ENCODE peak calls at places on chromosomes 12 and 14, in eight cellular contexts. One of them, this sample, is unnamed.

GRCh38 chr12:97556201-97556824 is 93.7 kb downstream of the RMST start:
- DNase-seq in NCI-H2029: peak; percentile 42
- DNase-seq in iris pigment epithelial cell: peak; percentile 54
- DNase-seq in left ventricle myocardium inferior: peak; percentile 12
- DNase-seq in head of caudate nucleus: no peak
- DNase-seq in stimulated activated CD8-positive, alpha-beta memory T cell treated with anti-CD3 and anti-CD28 coated beads, Interleukin-4, amount 100 ng/mL, for 24 hours: no peak
- DNase-seq in neural progenitor cell: peak; percentile 31
- DNase-seq in GM06990: no peak
- DNase-seq in this sample: no peak

GRCh38 chr12:19144287-19144686 is 14.8 kb downstream of the PLEKHA5 start:
- DNase-seq in head of caudate nucleus: no peak
- DNase-seq in left ventricle myocardium inferior: no peak
- DNase-seq in neural progenitor cell: no peak
- DNase-seq in stimulated activated CD8-positive, alpha-beta memory T cell treated with anti-CD3 and anti-CD28 coated beads, Interleukin-4, amount 100 ng/mL, for 24 hours: no peak
- DNase-seq in iris pigment epithelial cell: no peak
- DNase-seq in GM06990: no peak
- DNase-seq in NCI-H2029: no peak
- DNase-seq in this sample: no peak

GRCh38 chr14:35287481-35288013 is 4.6 kb upstream of the PSMA6 start:
- DNase-seq in GM06990: no peak
- DNase-seq in NCI-H2029: no peak
- DNase-seq in head of caudate nucleus: no peak
- DNase-seq in neural progenitor cell: no peak
- DNase-seq in left ventricle myocardium inferior: no peak
- DNase-seq in stimulated activated CD8-positive, alpha-beta memory T cell treated with anti-CD3 and anti-CD28 coated beads, Interleukin-4, amount 100 ng/mL, for 24 hours: peak; percentile 24
- DNase-seq in iris pigment epithelial cell: no peak
- DNase-seq in this sample: no peak

GRCh38 chr14:23751591-23751990 is 115.4 kb downstream of the DHRS2 start:
- DNase-seq in GM06990: no peak
- DNase-seq in left ventricle myocardium inferior: no peak
- DNase-seq in NCI-H2029: no peak
- DNase-seq in head of caudate nucleus: no peak
- DNase-seq in stimulated activated CD8-positive, alpha-beta memory T cell treated with anti-CD3 and anti-CD28 coated beads, Interleukin-4, amount 100 ng/mL, for 24 hours: no peak
- DNase-seq in iris pigment epithelial cell: no peak
- DNase-seq in neural progenitor cell: no peak
- DNase-seq in this sample: no peak

GRCh38 chr14:102696332-102696731 is 80.9 kb upstream of the TRAF3 start:
- DNase-seq in GM06990: no peak
- DNase-seq in left ventricle myocardium inferior: no peak
- DNase-seq in head of caudate nucleus: no peak
- DNase-seq in iris pigment epithelial cell: no peak
- DNase-seq in stimulated activated CD8-positive, alpha-beta memory T cell treated with anti-CD3 and anti-CD28 coated beads, Interleukin-4, amount 100 ng/mL, for 24 hours: no peak
- DNase-seq in neural progenitor cell: no peak
- DNase-seq in NCI-H2029: no peak
- DNase-seq in this sample: no peak

GRCh38 chr12:11553871-11554533 is 95.5 kb upstream of the ETV6 start:
- DNase-seq in iris pigment epithelial cell: peak; percentile 56
- DNase-seq in head of caudate nucleus: peak; percentile 66
- DNase-seq in stimulated activated CD8-positive, alpha-beta memory T cell treated with anti-CD3 and anti-CD28 coated beads, Interleukin-4, amount 100 ng/mL, for 24 hours: no peak
- DNase-seq in GM06990: peak; percentile 68
- DNase-seq in neural progenitor cell: peak; percentile 48
- DNase-seq in left ventricle myocardium inferior: no peak
- DNase-seq in NCI-H2029: peak; percentile 74
- DNase-seq in this sample: no peak

GRCh38 chr12:130872179-130873096 is 572 bp downstream of the RAN start:
- DNase-seq in head of caudate nucleus: peak; percentile 68
- DNase-seq in left ventricle myocardium inferior: peak; percentile 29
- DNase-seq in neural progenitor cell: peak; percentile 71
- DNase-seq in NCI-H2029: no peak
- DNase-seq in GM06990: peak; percentile 71
- DNase-seq in stimulated activated CD8-positive, alpha-beta memory T cell treated with anti-CD3 and anti-CD28 coated beads, Interleukin-4, amount 100 ng/mL, for 24 hours: peak; percentile 23
- DNase-seq in iris pigment epithelial cell: peak; percentile 28
- DNase-seq in this sample: no peak

GRCh38 chr12:123902821-123903220 is 69.8 kb downstream of the CCDC92 start:
- DNase-seq in head of caudate nucleus: no peak
- DNase-seq in NCI-H2029: no peak
- DNase-seq in stimulated activated CD8-positive, alpha-beta memory T cell treated with anti-CD3 and anti-CD28 coated beads, Interleukin-4, amount 100 ng/mL, for 24 hours: no peak
- DNase-seq in neural progenitor cell: no peak
- DNase-seq in left ventricle myocardium inferior: no peak
- DNase-seq in iris pigment epithelial cell: no peak
- DNase-seq in GM06990: no peak
- DNase-seq in this sample: no peak

GRCh38 chr12:53729659-53730058 is 2.4 kb upstream of the CALCOCO1 start:
- DNase-seq in GM06990: no peak
- DNase-seq in stimulated activated CD8-positive, alpha-beta memory T cell treated with anti-CD3 and anti-CD28 coated beads, Interleukin-4, amount 100 ng/mL, for 24 hours: no peak
- DNase-seq in iris pigment epithelial cell: no peak
- DNase-seq in neural progenitor cell: no peak
- DNase-seq in NCI-H2029: no peak
- DNase-seq in left ventricle myocardium inferior: no peak
- DNase-seq in head of caudate nucleus: no peak
- DNase-seq in this sample: no peak

GRCh38 chr12:92431146-92431545 is 271.6 kb upstream of the PLEKHG7 start:
- DNase-seq in iris pigment epithelial cell: no peak
- DNase-seq in stimulated activated CD8-positive, alpha-beta memory T cell treated with anti-CD3 and anti-CD28 coated beads, Interleukin-4, amount 100 ng/mL, for 24 hours: no peak
- DNase-seq in left ventricle myocardium inferior: no peak
- DNase-seq in NCI-H2029: no peak
- DNase-seq in GM06990: no peak
- DNase-seq in neural progenitor cell: peak; percentile 6
- DNase-seq in head of caudate nucleus: no peak
- DNase-seq in this sample: no peak

GRCh38 chr14:102317564-102318248 is 1.8 kb upstream of the ZNF839 start:
- DNase-seq in iris pigment epithelial cell: no peak
- DNase-seq in neural progenitor cell: peak; percentile 33
- DNase-seq in head of caudate nucleus: peak; percentile 61
- DNase-seq in stimulated activated CD8-positive, alpha-beta memory T cell treated with anti-CD3 and anti-CD28 coated beads, Interleukin-4, amount 100 ng/mL, for 24 hours: no peak
- DNase-seq in GM06990: no peak
- DNase-seq in left ventricle myocardium inferior: peak; percentile 42
- DNase-seq in NCI-H2029: no peak
- DNase-seq in this sample: no peak

GRCh38 chr12:22256076-22256475 is 78.4 kb downstream of the ST8SIA1 start:
- DNase-seq in GM06990: no peak
- DNase-seq in iris pigment epithelial cell: no peak
- DNase-seq in stimulated activated CD8-positive, alpha-beta memory T cell treated with anti-CD3 and anti-CD28 coated beads, Interleukin-4, amount 100 ng/mL, for 24 hours: no peak
- DNase-seq in left ventricle myocardium inferior: no peak
- DNase-seq in neural progenitor cell: no peak
- DNase-seq in NCI-H2029: no peak
- DNase-seq in head of caudate nucleus: no peak
- DNase-seq in this sample: no peak

GRCh38 chr12:52925717-52926595 is 21.1 kb upstream of the KRT8 start:
- DNase-seq in head of caudate nucleus: no peak
- DNase-seq in NCI-H2029: peak; percentile 96
- DNase-seq in GM06990: no peak
- DNase-seq in left ventricle myocardium inferior: no peak
- DNase-seq in neural progenitor cell: no peak
- DNase-seq in iris pigment epithelial cell: no peak
- DNase-seq in stimulated activated CD8-positive, alpha-beta memory T cell treated with anti-CD3 and anti-CD28 coated beads, Interleukin-4, amount 100 ng/mL, for 24 hours: no peak
- DNase-seq in this sample: no peak

GRCh38 chr14:95111507-95112164 is 45.7 kb downstream of the DICER1 start:
- DNase-seq in neural progenitor cell: no peak
- DNase-seq in left ventricle myocardium inferior: no peak
- DNase-seq in GM06990: no peak
- DNase-seq in NCI-H2029: no peak
- DNase-seq in head of caudate nucleus: no peak
- DNase-seq in stimulated activated CD8-positive, alpha-beta memory T cell treated with anti-CD3 and anti-CD28 coated beads, Interleukin-4, amount 100 ng/mL, for 24 hours: no peak
- DNase-seq in iris pigment epithelial cell: no peak
- DNase-seq in this sample: no peak

GRCh38 chr14:22099942-22100763 is 426.5 kb upstream of the OR4E1 start:
- DNase-seq in NCI-H2029: no peak
- DNase-seq in iris pigment epithelial cell: peak; percentile 67
- DNase-seq in neural progenitor cell: peak; percentile 87
- DNase-seq in left ventricle myocardium inferior: peak; percentile 64
- DNase-seq in head of caudate nucleus: peak; percentile 44
- DNase-seq in stimulated activated CD8-positive, alpha-beta memory T cell treated with anti-CD3 and anti-CD28 coated beads, Interleukin-4, amount 100 ng/mL, for 24 hours: peak; percentile 24
- DNase-seq in GM06990: peak; percentile 9
- DNase-seq in this sample: no peak

GRCh38 chr12:72974954-72975555 is 702.9 kb downstream of the TRHDE start:
- DNase-seq in NCI-H2029: no peak
- DNase-seq in neural progenitor cell: no peak
- DNase-seq in left ventricle myocardium inferior: no peak
- DNase-seq in GM06990: no peak
- DNase-seq in head of caudate nucleus: no peak
- DNase-seq in iris pigment epithelial cell: no peak
- DNase-seq in stimulated activated CD8-positive, alpha-beta memory T cell treated with anti-CD3 and anti-CD28 coated beads, Interleukin-4, amount 100 ng/mL, for 24 hours: no peak
- DNase-seq in this sample: no peak

GRCh38 chr12:120710805-120711296 is 593 bp downstream of the UNC119B start:
- DNase-seq in GM06990: peak; percentile 39
- DNase-seq in neural progenitor cell: peak; percentile 65
- DNase-seq in left ventricle myocardium inferior: no peak
- DNase-seq in NCI-H2029: no peak
- DNase-seq in stimulated activated CD8-positive, alpha-beta memory T cell treated with anti-CD3 and anti-CD28 coated beads, Interleukin-4, amount 100 ng/mL, for 24 hours: no peak
- DNase-seq in head of caudate nucleus: peak; percentile 32
- DNase-seq in iris pigment epithelial cell: no peak
- DNase-seq in this sample: no peak

GRCh38 chr12:51388826-51389225 is 2.4 kb downstream of the GALNT6 start:
- DNase-seq in neural progenitor cell: no peak
- DNase-seq in GM06990: no peak
- DNase-seq in NCI-H2029: no peak
- DNase-seq in left ventricle myocardium inferior: no peak
- DNase-seq in head of caudate nucleus: no peak
- DNase-seq in stimulated activated CD8-positive, alpha-beta memory T cell treated with anti-CD3 and anti-CD28 coated beads, Interleukin-4, amount 100 ng/mL, for 24 hours: no peak
- DNase-seq in iris pigment epithelial cell: no peak
- DNase-seq in this sample: no peak

GRCh38 chr12:68358532-68359485 is 26.6 kb upstream of the MDM1 start:
- DNase-seq in iris pigment epithelial cell: peak; percentile 82
- DNase-seq in stimulated activated CD8-positive, alpha-beta memory T cell treated with anti-CD3 and anti-CD28 coated beads, Interleukin-4, amount 100 ng/mL, for 24 hours: peak; percentile 31
- DNase-seq in neural progenitor cell: peak; percentile 78
- DNase-seq in left ventricle myocardium inferior: no peak
- DNase-seq in head of caudate nucleus: peak; percentile 77
- DNase-seq in NCI-H2029: no peak
- DNase-seq in GM06990: peak; percentile 29
- DNase-seq in this sample: no peak

GRCh38 chr12:72271741-72272661 is at the start of gene TRHDE:
- DNase-seq in stimulated activated CD8-positive, alpha-beta memory T cell treated with anti-CD3 and anti-CD28 coated beads, Interleukin-4, amount 100 ng/mL, for 24 hours: no peak
- DNase-seq in left ventricle myocardium inferior: no peak
- DNase-seq in head of caudate nucleus: peak; percentile 58
- DNase-seq in iris pigment epithelial cell: peak; percentile 74
- DNase-seq in GM06990: peak; percentile 3
- DNase-seq in NCI-H2029: no peak
- DNase-seq in neural progenitor cell: peak; percentile 83
- DNase-seq in this sample: no peak

GRCh38 chr14:33364536-33364935 is 425.9 kb downstream of the NPAS3 start:
- DNase-seq in iris pigment epithelial cell: peak; percentile 15
- DNase-seq in left ventricle myocardium inferior: no peak
- DNase-seq in stimulated activated CD8-positive, alpha-beta memory T cell treated with anti-CD3 and anti-CD28 coated beads, Interleukin-4, amount 100 ng/mL, for 24 hours: no peak
- DNase-seq in NCI-H2029: no peak
- DNase-seq in neural progenitor cell: peak; percentile 65
- DNase-seq in head of caudate nucleus: no peak
- DNase-seq in GM06990: no peak
- DNase-seq in this sample: no peak

GRCh38 chr12:19222566-19222965 is 93.0 kb downstream of the PLEKHA5 start:
- DNase-seq in head of caudate nucleus: no peak
- DNase-seq in neural progenitor cell: no peak
- DNase-seq in GM06990: no peak
- DNase-seq in iris pigment epithelial cell: peak; percentile 34
- DNase-seq in left ventricle myocardium inferior: no peak
- DNase-seq in stimulated activated CD8-positive, alpha-beta memory T cell treated with anti-CD3 and anti-CD28 coated beads, Interleukin-4, amount 100 ng/mL, for 24 hours: no peak
- DNase-seq in NCI-H2029: no peak
- DNase-seq in this sample: no peak

GRCh38 chr12:43291516-43291915 is 260.5 kb downstream of the ADAMTS20 start:
- DNase-seq in GM06990: no peak
- DNase-seq in left ventricle myocardium inferior: no peak
- DNase-seq in head of caudate nucleus: peak; percentile 30
- DNase-seq in stimulated activated CD8-positive, alpha-beta memory T cell treated with anti-CD3 and anti-CD28 coated beads, Interleukin-4, amount 100 ng/mL, for 24 hours: no peak
- DNase-seq in NCI-H2029: no peak
- DNase-seq in iris pigment epithelial cell: peak; percentile 95
- DNase-seq in neural progenitor cell: no peak
- DNase-seq in this sample: no peak

GRCh38 chr14:64539186-64539552 is 1.4 kb upstream of the HSPA2 start:
- DNase-seq in stimulated activated CD8-positive, alpha-beta memory T cell treated with anti-CD3 and anti-CD28 coated beads, Interleukin-4, amount 100 ng/mL, for 24 hours: no peak
- DNase-seq in iris pigment epithelial cell: no peak
- DNase-seq in NCI-H2029: no peak
- DNase-seq in neural progenitor cell: no peak
- DNase-seq in GM06990: no peak
- DNase-seq in head of caudate nucleus: no peak
- DNase-seq in left ventricle myocardium inferior: no peak
- DNase-seq in this sample: no peak

GRCh38 chr12:124797321-124797720 is 66.3 kb downstream of the SCARB1 start:
- DNase-seq in neural progenitor cell: peak; percentile 53
- DNase-seq in iris pigment epithelial cell: no peak
- DNase-seq in stimulated activated CD8-positive, alpha-beta memory T cell treated with anti-CD3 and anti-CD28 coated beads, Interleukin-4, amount 100 ng/mL, for 24 hours: no peak
- DNase-seq in GM06990: no peak
- DNase-seq in NCI-H2029: no peak
- DNase-seq in head of caudate nucleus: no peak
- DNase-seq in left ventricle myocardium inferior: no peak
- DNase-seq in this sample: no peak

GRCh38 chr14:102234331-102235264 is 70.4 kb downstream of the MOK start:
- DNase-seq in stimulated activated CD8-positive, alpha-beta memory T cell treated with anti-CD3 and anti-CD28 coated beads, Interleukin-4, amount 100 ng/mL, for 24 hours: no peak
- DNase-seq in neural progenitor cell: no peak
- DNase-seq in head of caudate nucleus: no peak
- DNase-seq in NCI-H2029: no peak
- DNase-seq in iris pigment epithelial cell: no peak
- DNase-seq in left ventricle myocardium inferior: no peak
- DNase-seq in GM06990: no peak
- DNase-seq in this sample: no peak

GRCh38 chr12:57242691-57243454 is 8.1 kb downstream of the STAC3 start:
- DNase-seq in NCI-H2029: peak; percentile 96
- DNase-seq in iris pigment epithelial cell: peak; percentile 21
- DNase-seq in head of caudate nucleus: peak; percentile 67
- DNase-seq in left ventricle myocardium inferior: no peak
- DNase-seq in neural progenitor cell: peak; percentile 93
- DNase-seq in GM06990: peak; percentile 79
- DNase-seq in stimulated activated CD8-positive, alpha-beta memory T cell treated with anti-CD3 and anti-CD28 coated beads, Interleukin-4, amount 100 ng/mL, for 24 hours: peak; percentile 58
- DNase-seq in this sample: no peak

GRCh38 chr12:124792961-124793441 is 70.7 kb downstream of the SCARB1 start:
- DNase-seq in GM06990: no peak
- DNase-seq in stimulated activated CD8-positive, alpha-beta memory T cell treated with anti-CD3 and anti-CD28 coated beads, Interleukin-4, amount 100 ng/mL, for 24 hours: no peak
- DNase-seq in left ventricle myocardium inferior: no peak
- DNase-seq in neural progenitor cell: no peak
- DNase-seq in head of caudate nucleus: peak; percentile 71
- DNase-seq in NCI-H2029: no peak
- DNase-seq in iris pigment epithelial cell: peak; percentile 78
- DNase-seq in this sample: no peak

GRCh38 chr14:105153739-105154475 is 14.7 kb downstream of the JAG2 start:
- DNase-seq in iris pigment epithelial cell: no peak
- DNase-seq in left ventricle myocardium inferior: no peak
- DNase-seq in head of caudate nucleus: no peak
- DNase-seq in GM06990: no peak
- DNase-seq in NCI-H2029: no peak
- DNase-seq in neural progenitor cell: no peak
- DNase-seq in stimulated activated CD8-positive, alpha-beta memory T cell treated with anti-CD3 and anti-CD28 coated beads, Interleukin-4, amount 100 ng/mL, for 24 hours: no peak
- DNase-seq in this sample: no peak

This sample was measured in CD14-positive monocyte.